ENCODE peak calls at places on chromosomes 7 and 10, in four cellular contexts. L, K, J and R are unnamed samples.

GRCh38 chr7:77482015-77482414 is 55.1 kb upstream of the PTPN12 start:
- DNase-seq in J (no peak), L (no peak), K (no peak), R (peak)

GRCh38 chr7:106367018-106367420 is 82.2 kb upstream of the NAMPT start:
- DNase-seq in L (no peak), K (no peak), J (peak), R (peak)

GRCh38 chr7:155788616-155789000 is 23.7 kb downstream of the SHH start:
- DNase-seq in J (no peak), K (no peak), L (no peak), R (no peak)

GRCh38 chr10:113287592-113287991 is 265.3 kb upstream of the HABP2 start:
- DNase-seq in J (no peak), K (no peak), L (no peak), R (no peak)

GRCh38 chr10:84008878-84009277 is 130.4 kb upstream of the GHITM start:
- DNase-seq in L (peak), K (no peak), J (peak), R (no peak)

GRCh38 chr7:56023500-56023899 is 27.7 kb downstream of the PSPH start:
- DNase-seq in K (no peak), L (no peak), J (no peak), R (no peak)

GRCh38 chr10:44278669-44279337 is 106.1 kb downstream of the CXCL12 start:
- DNase-seq in K (no peak), J (no peak), L (no peak), R (no peak)

GRCh38 chr10:73537709-73538108 is 41.9 kb upstream of the PPP3CB start:
- DNase-seq in K (no peak), J (no peak), L (no peak), R (no peak)

GRCh38 chr7:28055161-28055544 is 125.4 kb downstream of the JAZF1 start:
- DNase-seq in K (no peak), L (no peak), J (no peak), R (no peak)

GRCh38 chr7:151123485-151124204 is 37.4 kb downstream of the AGAP3 start:
- DNase-seq in L (peak), K (peak), J (peak), R (peak)

GRCh38 chr10:30422981-30423654 is 10.9 kb upstream of the MAP3K8 start:
- DNase-seq in K (no peak), L (no peak), J (no peak), R (peak)

GRCh38 chr7:18890134-18890533 is 227.3 kb downstream of the TWIST1 start:
- DNase-seq in J (no peak), K (no peak), L (no peak), R (no peak)

GRCh38 chr7:30433082-30433481 is 45.5 kb downstream of the NOD1 start:
- DNase-seq in J (no peak), L (no peak), K (no peak), R (no peak)

GRCh38 chr10:111148440-111148839 is 71.6 kb downstream of the ADRA2A start:
- DNase-seq in L (no peak), J (no peak), K (no peak), R (no peak)

GRCh38 chr10:111146025-111146640 is 69.3 kb downstream of the ADRA2A start:
- DNase-seq in K (no peak), J (no peak), L (no peak), R (no peak)

GRCh38 chr10:111148025-111148424 is 71.2 kb downstream of the ADRA2A start:
- DNase-seq in L (no peak), J (no peak), K (no peak), R (no peak)

DNA sequence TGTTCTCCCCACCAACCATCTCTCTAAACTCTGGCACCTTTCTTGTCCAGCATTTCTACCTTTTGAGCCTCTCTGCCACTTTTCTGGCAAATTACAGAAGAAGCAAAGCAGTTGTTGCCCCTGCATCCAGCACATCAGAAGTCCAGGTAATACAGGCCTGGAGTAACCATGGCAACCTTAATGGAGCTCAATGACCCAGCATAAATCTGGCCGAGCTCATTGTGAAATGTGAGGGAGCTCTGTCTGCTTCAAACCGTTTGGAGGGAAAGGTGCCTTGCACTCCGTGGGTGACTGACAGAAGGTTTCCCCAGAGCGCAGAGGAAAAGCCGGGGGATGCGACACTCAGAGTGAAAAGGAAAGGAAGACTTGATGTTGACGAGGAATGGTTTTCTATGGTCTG is 74.8 kb downstream of the ADRA2A start:
- DNase-seq in L (no peak), J (no peak), K (no peak), R (no peak)
- TF ChIP-seq SIN3A in L (no peak), J (no peak), K (no peak), R (no peak)

DNA sequence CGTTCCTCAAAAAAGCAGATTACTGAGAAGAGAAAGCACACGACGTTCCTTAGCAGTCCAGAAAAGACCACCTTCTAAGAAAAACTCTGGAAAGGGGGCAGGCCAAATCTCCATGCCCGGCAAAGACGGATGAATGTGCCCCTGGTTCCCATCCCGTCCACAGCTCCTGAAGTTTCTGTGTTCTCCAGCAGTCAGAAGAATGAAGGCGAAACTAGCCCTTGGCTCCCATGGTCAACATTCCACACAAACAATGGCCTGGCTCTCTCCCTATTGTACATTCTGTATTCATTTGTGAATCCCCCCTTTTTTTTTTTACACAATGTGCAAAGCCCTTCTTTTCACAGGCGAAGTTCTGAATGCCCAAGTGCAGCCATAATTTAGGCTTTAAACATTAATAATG is 5.3 kb downstream of the CTBP2 start:
- DNase-seq in J (no peak), K (no peak), L (no peak), R (no peak)
- TF ChIP-seq TCF7L2 in J (no peak), K (no peak), L (no peak), R (no peak)

GRCh38 chr7:135117096-135117495 is 30.8 kb upstream of the TMEM140 start:
- DNase-seq in J (no peak), K (no peak), L (no peak), R (no peak)

DNA sequence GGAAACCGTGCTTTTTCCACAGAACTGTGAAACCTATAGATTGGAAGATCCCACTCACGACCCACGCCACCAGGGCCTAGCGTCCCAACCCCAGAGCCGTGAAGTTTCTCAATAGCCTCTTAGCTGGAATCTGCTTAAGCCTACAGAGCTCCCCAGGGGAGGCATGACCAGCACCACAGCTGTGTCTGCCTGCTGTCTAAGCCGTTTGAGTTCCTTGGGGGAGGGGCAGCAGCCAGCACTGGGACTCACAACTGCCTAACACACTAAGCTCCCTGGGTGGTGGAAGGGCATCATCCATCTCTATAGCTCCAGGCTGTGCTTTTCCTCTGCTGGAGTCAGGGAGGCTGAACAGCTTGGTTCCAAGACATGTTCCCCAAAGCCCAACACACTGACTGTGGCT is 26.0 kb upstream of the TMEM140 start:
- DNase-seq in J (no peak), L (no peak), K (no peak), R (no peak)
- TF ChIP-seq SIN3A in J (no peak), L (no peak), K (no peak), R (no peak)

GRCh38 chr7:14424675-14425074 is 435.2 kb upstream of the ETV1 start:
- DNase-seq in J (no peak), K (peak), L (no peak), R (no peak)

GRCh38 chr7:14418633-14419032 is 429.2 kb upstream of the ETV1 start:
- DNase-seq in K (no peak), L (no peak), J (no peak), R (no peak)

GRCh38 chr7:14414274-14414986 is 425.0 kb upstream of the ETV1 start:
- DNase-seq in K (no peak), J (no peak), L (no peak), R (no peak)

GRCh38 chr7:14420768-14421167 is 431.3 kb upstream of the ETV1 start:
- DNase-seq in K (no peak), J (no peak), L (no peak), R (no peak)

GRCh38 chr7:14419554-14419953 is 430.1 kb upstream of the ETV1 start:
- DNase-seq in L (no peak), J (no peak), K (no peak), R (no peak)
- TF ChIP-seq TCF7L2 in L (no peak), J (no peak), K (no peak), R (no peak)